ENCODE peak calls at places on chromosomes 4 and X, in four cellular contexts. W is fibroblast of pulmonary artery; R is activated CD4-positive, alpha-beta T cell treated with anti-CD3 and anti-CD28 coated beads for 48 hours; E is NCI-H774. C is an unnamed sample.

GRCh38 chrX:130385520-130385919 is at the start of gene GPR119:
- DNase-seq in R (no peak), W (no peak), E (no peak), C (no peak)

GRCh38 chrX:30910124-30910860 is 21.2 kb upstream of the TAB3 start:
- DNase-seq in R (peak; percentile 22), E (no peak), W (no peak), C (no peak)

GRCh38 chr4:184756399-184756798 is 22.5 kb upstream of the CENPU start:
- DNase-seq in R (no peak), W (peak; percentile 74), E (no peak), C (no peak)

GRCh38 chr4:123443401-123444297 is 47.1 kb downstream of the SPRY1 start:
- DNase-seq in E (no peak), W (no peak), R (peak; percentile 51), C (no peak)

GRCh38 chr4:73275318-73275654 is 16.7 kb upstream of the ANKRD17 start:
- DNase-seq in W (no peak), R (no peak), E (peak; percentile 39), C (no peak)

GRCh38 chrX:148203531-148203930 is 222.4 kb downstream of the FMR1NB start:
- DNase-seq in W (no peak), E (no peak), R (no peak), C (no peak)

GRCh38 chr4:185738038-185738552 is 73.9 kb downstream of the SORBS2 start:
- DNase-seq in W (peak; percentile 96), R (no peak), E (no peak), C (no peak)

GRCh38 chr4:129429566-129430339 is 333.8 kb downstream of the C4orf33 start:
- DNase-seq in E (no peak), W (no peak), R (no peak), C (no peak)

GRCh38 chrX:111284615-111285294 is 14.5 kb upstream of the CAPN6 start:
- DNase-seq in E (no peak), W (no peak), R (no peak), C (no peak)

GRCh38 chrX:121030083-121030482 is 17.3 kb upstream of the GLUD2 start:
- DNase-seq in E (no peak), R (no peak), W (no peak), C (no peak)

GRCh38 chrX:3244203-3244743 is 102.2 kb downstream of the MXRA5 start:
- DNase-seq in W (peak; percentile 82), R (no peak), E (no peak), C (no peak)

GRCh38 chr4:122716825-122717448 is 15.6 kb upstream of the BBS12 start:
- DNase-seq in E (no peak), R (peak; percentile 89), W (peak; percentile 81), C (peak; percentile 28)

GRCh38 chr4:76753814-76754213 is 144.1 kb downstream of the SOWAHB start:
- DNase-seq in R (no peak), W (peak; percentile 87), E (no peak), C (no peak)

GRCh38 chr4:156497486-156497885 is 474.1 kb downstream of the PDGFC start:
- DNase-seq in W (no peak), E (no peak), R (no peak), C (no peak)

GRCh38 chrX:81316163-81316562 is 114.3 kb downstream of the SH3BGRL start:
- DNase-seq in E (no peak), W (peak; percentile 38), R (no peak), C (no peak)

GRCh38 chr4:17687237-17687857 is 72.9 kb downstream of the MED28 start:
- DNase-seq in E (no peak), W (no peak), R (no peak), C (no peak)

GRCh38 chr4:71498624-71499023 is 159.8 kb downstream of the SLC4A4 start:
- DNase-seq in R (no peak), W (no peak), E (no peak), C (no peak)

GRCh38 chr4:78059524-78059889 is 2.4 kb downstream of the FRAS1 start:
- DNase-seq in E (peak; percentile 76), W (peak; percentile 84), R (peak; percentile 47), C (peak; percentile 59)

GRCh38 chr4:25672756-25673155 is 17.1 kb downstream of the SLC34A2 start:
- DNase-seq in R (no peak), W (no peak), E (no peak), C (no peak)

GRCh38 chr4:108416831-108417230 is 203.5 kb upstream of the RPL34 start:
- DNase-seq in R (no peak), E (no peak), W (no peak), C (no peak)

GRCh38 chr4:4677825-4678522 is 136.1 kb upstream of the STX18 start:
- DNase-seq in R (peak; percentile 9), E (no peak), W (peak; percentile 72), C (no peak)

GRCh38 chr4:183399616-183400015 is 44.8 kb upstream of the CDKN2AIP start:
- DNase-seq in E (no peak), W (no peak), R (no peak), C (no peak)

GRCh38 chr4:167469436-167469835 is 235.1 kb upstream of the SPOCK3 start:
- DNase-seq in E (no peak), W (no peak), R (no peak), C (no peak)

GRCh38 chrX:426881-427280 is 40.2 kb upstream of the PPP2R3B start:
- DNase-seq in W (no peak), E (no peak), R (no peak), C (no peak)

GRCh38 chrX:72126539-72127140 is 5.1 kb downstream of the RTL5 start:
- DNase-seq in E (peak; percentile 9), R (peak; percentile 86), W (peak; percentile 88), C (peak; percentile 50)

GRCh38 chr4:71564775-71565174 is 219.1 kb downstream of the GC start:
- DNase-seq in R (no peak), E (no peak), W (peak; percentile 65), C (no peak)

GRCh38 chr4:176302283-176303275 is 17.2 kb upstream of the SPCS3 start:
- DNase-seq in R (no peak), E (no peak), W (peak; percentile 76), C (no peak)

C was measured in NCI-H748 treated with DMSO at 0.1 percent for 48 hours.